ENCODE peak calls at places on chromosomes 7 and 10, in seven cellular contexts. X is WERI-Rb-1, G is left lung, J is Peyer's patch, D is thoracic aorta, M is brain microvascular endothelial cell, L is BE2C. N is an unnamed sample. For H3K27me3, the result is how much of the 10 kb centered on the place peaks cover.

GRCh38 chr7:29194594-29195417 is at the start of gene CHN2:
- DNase-seq in X (peak), D (no peak), G (peak), J (peak), L (peak), M (peak), N (no peak)

GRCh38 chr10:53469383-53469782 is 696.8 kb upstream of the MBL2 start:
- DNase-seq in M (no peak), D (no peak), X (no peak), G (no peak), L (no peak), J (no peak), N (no peak)

GRCh38 chr7:66629222-66629658 is 559 bp downstream of the KCTD7 start:
- DNase-seq in J (peak), D (no peak), X (peak), G (no peak), L (no peak), M (no peak), N (no peak)

GRCh38 chr7:149334219-149334618 is 72.2 kb downstream of the ZNF783 start:
- DNase-seq in X (no peak), J (no peak), L (no peak), M (no peak), D (no peak), G (no peak), N (no peak)

GRCh38 chr10:44376504-44377099 is 8.3 kb downstream of the CXCL12 start:
- DNase-seq in D (no peak), L (no peak), M (no peak), J (no peak), X (no peak), G (no peak), N (peak)

GRCh38 chr10:25465582-25466372 is 291.0 kb downstream of the GPR158 start:
- DNase-seq in X (no peak), M (no peak), J (no peak), G (peak), D (no peak), L (no peak), N (no peak)

GRCh38 chr10:49620841-49621378 is 7.1 kb downstream of the CHAT start:
- DNase-seq in M (no peak), J (peak), L (peak), X (peak), G (no peak), D (no peak), N (no peak)

GRCh38 chr7:29620531-29620930 is 56.9 kb downstream of the PRR15 start:
- DNase-seq in J (no peak), X (peak), L (no peak), G (no peak), D (no peak), M (no peak), N (no peak)

GRCh38 chr7:3367271-3367670 is 66.2 kb downstream of the SDK1 start:
- DNase-seq in M (no peak), J (no peak), X (no peak), G (no peak), D (no peak), L (no peak), N (no peak)

GRCh38 chr7:31882187-31882586 is 188.0 kb downstream of the PDE1C start:
- DNase-seq in L (no peak), X (no peak), M (no peak), G (no peak), D (no peak), J (no peak), N (no peak)

GRCh38 chr10:1594372-1595241 is 142.7 kb downstream of the ADARB2 start:
- DNase-seq in J (peak), X (no peak), G (no peak), L (no peak), D (no peak), M (no peak), N (no peak)

GRCh38 chr10:47167591-47167990 is 132.4 kb upstream of the GDF10 start:
- DNase-seq in L (no peak), G (no peak), X (no peak), M (no peak), J (no peak), D (no peak), N (no peak)

GRCh38 chr7:27804139-27804538 is 64.2 kb downstream of the TAX1BP1 start:
- DNase-seq in G (no peak), M (no peak), L (no peak), D (no peak), J (no peak), X (no peak), N (no peak)

GRCh38 chr10:119657725-119658124 is 6.5 kb downstream of the BAG3 start:
- DNase-seq in L (no peak), D (no peak), G (no peak), X (no peak), M (no peak), J (no peak), N (no peak)

GRCh38 chr7:13257661-13258060 is 570.2 kb downstream of the ARL4A start:
- DNase-seq in G (no peak), M (peak), L (no peak), D (no peak), X (no peak), J (no peak), N (no peak)

GRCh38 chr10:47364366-47364765 is 16.2 kb downstream of the RBP3 start:
- DNase-seq in J (no peak), X (no peak), L (no peak), M (no peak), D (no peak), G (no peak), N (no peak)

GRCh38 chr7:76260171-76260703 is 42.2 kb upstream of the HSPB1 start:
- DNase-seq in J (no peak), X (peak), D (no peak), M (no peak), G (no peak), L (peak), N (no peak)

GRCh38 chr7:23967949-23968599 is 258.1 kb downstream of the STK31 start:
- DNase-seq in M (no peak), G (no peak), L (no peak), J (no peak), D (no peak), X (no peak), N (no peak)

GRCh38 chr10:92131271-92131820 is 159.5 kb downstream of the CPEB3 start:
- DNase-seq in D (no peak), J (no peak), G (no peak), M (no peak), X (no peak), L (no peak), N (no peak)

GRCh38 chr10:105056413-105056812 is 415.3 kb downstream of the SORCS3 start:
- DNase-seq in X (no peak), L (no peak), G (no peak), D (no peak), J (no peak), M (no peak), N (no peak)

GRCh38 chr7:136066304-136067143 is 89.4 kb upstream of the MTPN start:
- DNase-seq in L (no peak), M (no peak), D (no peak), X (no peak), G (no peak), J (no peak), N (no peak)

GRCh38 chr10:119113805-119114732 is 10.2 kb downstream of the DENND10 start:
- DNase-seq in G (no peak), D (no peak), J (no peak), X (no peak), L (no peak), M (peak), N (peak)

GRCh38 chr10:75191821-75192568 is 18.6 kb upstream of the VDAC2 start:
- DNase-seq in X (no peak), J (peak), M (peak), L (no peak), D (peak), G (peak), N (peak)

GRCh38 chr10:80498833-80499671 is 38.6 kb upstream of the SH2D4B start:
- DNase-seq in L (peak), J (peak), X (peak), G (peak), D (peak), M (peak), N (peak)

GRCh38 chr7:47982610-47983009 is 3.2 kb upstream of the HUS1 start:
- DNase-seq in D (no peak), M (no peak), G (no peak), L (no peak), J (no peak), X (no peak), N (no peak)

GRCh38 chr10:36336315-36336714 is 694.2 kb upstream of the FZD8 start:
- DNase-seq in G (no peak), L (no peak), J (no peak), D (no peak), M (no peak), X (no peak), N (peak)

GRCh38 chr10:78584666-78585065 is 484.1 kb upstream of the ZMIZ1 start:
- DNase-seq in G (no peak), J (no peak), L (no peak), M (no peak), D (no peak), X (no peak), N (no peak)

GRCh38 chr7:102279537-102280400 is 6.9 kb upstream of the SH2B2 start:
- DNase-seq in D (no peak), G (peak), M (no peak), L (peak), J (peak), X (peak), N (no peak)

GRCh38 chr10:74969093-74969492 is 142.4 kb upstream of the SAMD8 start:
- DNase-seq in J (no peak), M (no peak), G (no peak), L (no peak), D (no peak), X (no peak), N (no peak)

GRCh38 chr10:84837877-84838276 is 509.5 kb downstream of the CCSER2 start:
- DNase-seq in J (no peak), L (no peak), D (no peak), G (no peak), X (no peak), M (no peak), N (no peak)

GRCh38 chr10:88987243-88987726 is 3.3 kb upstream of the FAS start:
- DNase-seq in L (no peak), D (no peak), J (no peak), M (no peak), G (no peak), X (no peak), N (no peak)

GRCh38 chr7:101402835-101403234 is 40.2 kb downstream of the COL26A1 start:
- DNase-seq in J (no peak), G (no peak), M (no peak), X (no peak), D (no peak), L (no peak), N (no peak)

GRCh38 chr7:256981-257646 is 32.9 kb upstream of the FOXL3 start:
- DNase-seq in D (no peak), L (no peak), X (no peak), J (no peak), M (no peak), G (peak), N (no peak)

GRCh38 chr7:94067047-94067446 is 62.9 kb upstream of the BET1 start:
- DNase-seq in X (no peak), D (no peak), L (no peak), G (no peak), J (no peak), M (no peak), N (no peak)

GRCh38 chr10:24720096-24720495 is 3.6 kb downstream of the ARHGAP21 start:
- DNase-seq in D (no peak), G (no peak), L (no peak), X (no peak), J (no peak), M (no peak), N (no peak)

GRCh38 chr7:19982841-19983835 is 209.7 kb upstream of the TMEM196 start:
- DNase-seq in L (peak), J (peak), M (peak), G (no peak), X (peak), D (no peak), N (peak)
- TF ChIP-seq CTCF in L (peak), J (no peak), M (peak), G (no peak), X (peak), D (no peak), N (peak)

DNA sequence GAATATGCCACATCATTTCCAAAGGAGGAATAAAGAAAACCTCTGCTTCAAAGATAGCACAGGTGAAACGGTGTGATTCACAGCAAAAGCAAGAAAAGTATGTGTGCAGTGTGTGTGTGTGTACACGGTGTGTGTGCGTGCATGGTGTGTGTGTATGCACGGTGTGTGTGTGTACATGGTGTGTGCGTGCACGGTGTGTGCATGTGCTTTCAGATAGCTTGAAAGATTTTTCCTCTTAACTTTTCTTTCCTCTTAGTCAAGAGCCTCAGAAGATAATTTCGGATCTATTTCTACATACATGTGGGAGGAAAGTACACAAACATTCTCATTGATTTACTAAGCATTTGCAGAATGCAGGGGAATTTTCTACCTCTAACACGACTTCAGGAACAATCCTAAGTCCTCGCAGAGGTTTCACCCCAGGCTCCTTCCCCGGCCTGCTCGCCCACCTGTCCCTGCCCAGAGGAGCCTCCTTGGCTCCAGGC is 2.9 kb downstream of the FGFR2 start:
- DNase-seq in M (no peak), D (no peak), X (no peak), J (no peak), G (no peak), L (no peak), N (no peak)
- H3K27me3 ChIP-seq in M (under half), D (under half), X (under half), J (under half), G (under half), L (under half), N (under half)

DNA sequence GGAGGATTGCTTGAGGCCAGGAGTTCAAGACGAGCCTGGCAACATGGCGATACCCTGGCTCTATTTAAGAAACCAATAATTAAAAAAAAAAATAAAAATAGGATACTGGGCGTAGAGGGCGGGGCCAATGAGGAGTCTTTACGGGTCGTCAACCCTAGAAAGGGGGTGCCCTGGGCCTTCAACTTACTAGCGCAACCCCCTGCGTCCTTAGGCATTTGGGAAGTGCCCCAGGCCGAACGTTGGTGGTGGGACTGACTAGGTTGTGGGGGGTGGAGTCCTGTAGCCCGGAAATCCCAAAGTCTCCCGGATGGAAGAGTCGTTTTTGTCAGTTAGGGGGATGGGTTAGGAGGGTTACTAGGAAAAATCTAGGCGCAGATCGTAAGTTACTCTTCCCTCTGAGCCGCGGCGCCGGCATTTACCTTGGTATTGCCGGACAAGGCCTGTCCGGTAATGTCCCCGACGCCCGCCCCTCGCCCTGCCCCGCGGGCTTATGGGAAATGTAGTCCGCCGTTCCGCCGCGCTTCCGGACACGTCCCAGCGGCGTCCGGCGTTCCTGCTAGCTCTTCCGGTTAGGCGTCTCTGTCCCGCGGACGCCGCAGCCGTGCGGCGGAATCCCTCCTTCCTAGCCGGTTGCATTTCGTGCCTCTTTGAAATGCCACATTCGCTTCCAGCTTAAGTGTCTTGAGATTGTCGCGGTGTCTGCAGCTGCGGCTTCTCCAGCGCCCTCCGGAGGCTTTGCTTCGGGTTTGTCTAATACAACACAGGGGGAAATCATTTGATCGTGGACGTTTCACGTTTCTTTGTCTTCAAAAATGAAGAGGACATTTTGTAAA is 1.3 kb upstream of the ACBD5 start:
- DNase-seq in M (peak), X (peak), D (peak), J (peak), L (peak), G (peak), N (peak)
- TF ChIP-seq CTCF in M (peak), X (peak), D (peak), J (peak), L (peak), G (peak), N (peak)

GRCh38 chr10:99368646-99369045 is 39.5 kb downstream of the CNNM1 start:
- DNase-seq in D (no peak), X (no peak), J (no peak), G (no peak), L (no peak), M (no peak), N (no peak)
- H3K27me3 ChIP-seq in D (under half), X (under half), J (under half), G (under half), L (under half), M (under half), N (under half)

GRCh38 chr10:100878291-100878910 is 34.4 kb upstream of the SLF2 start:
- DNase-seq in J (peak), X (peak), M (peak), G (no peak), L (peak), D (no peak), N (no peak)
- TF ChIP-seq CTCF in J (no peak), X (peak), M (peak), G (peak), L (peak), D (no peak), N (peak)

GRCh38 chr7:85205754-85206153 is 18.9 kb upstream of the SEMA3D start:
- DNase-seq in J (no peak), G (no peak), L (no peak), M (no peak), D (no peak), X (no peak), N (no peak)
- H3K27me3 ChIP-seq in J (under half), G (under half), L (under half), M (under half), D (under half), X (under half), N (under half)

N was measured in BJ.